ENCODE peak calls at places on chromosomes 7 and 10, in eight cellular contexts. K is HT1080; L is right lobe of liver; Q is MM.1S; B is CD8-positive, alpha-beta T cell; U is Calu3; Y is glomerular endothelial cell; O is OCI-M1. G is an unnamed sample.

GRCh38 chr10:19816420-19817250 is at the start of gene PLXDC2:
- DNase-seq in B (no peak), Q (peak), K (peak), O (peak), Y (no peak), U (no peak), L (peak), G (no peak)

GRCh38 chr7:888081-889024 is 12.0 kb downstream of the GET4 start:
- DNase-seq in O (no peak), B (no peak), L (peak), U (no peak), K (no peak), Y (no peak), Q (no peak), G (no peak)

GRCh38 chr7:141645188-141645587 is 56.8 kb downstream of the DENND11 start:
- DNase-seq in L (no peak), U (no peak), K (no peak), O (no peak), Q (no peak), Y (no peak), B (no peak), G (no peak)

GRCh38 chr7:106644999-106645398 is 16.0 kb downstream of the CCDC71L start:
- DNase-seq in Y (no peak), B (no peak), O (peak), U (no peak), L (no peak), Q (no peak), K (no peak), G (no peak)

GRCh38 chr7:131298608-131298992 is 29.1 kb upstream of the MKLN1 start:
- DNase-seq in L (no peak), B (no peak), Q (no peak), Y (no peak), K (no peak), U (no peak), O (no peak), G (no peak)

GRCh38 chr7:131325179-131325840 is 2.4 kb upstream of the MKLN1 start:
- DNase-seq in O (peak), Q (no peak), K (no peak), L (peak), B (no peak), Y (no peak), U (no peak), G (no peak)

GRCh38 chr10:61897671-61898434 is 3.6 kb upstream of the ARID5B start:
- DNase-seq in O (peak), B (no peak), Q (peak), Y (no peak), U (peak), L (peak), K (no peak), G (peak)

GRCh38 chr10:69901022-69901421 is 99.3 kb downstream of the COL13A1 start:
- DNase-seq in L (no peak), O (no peak), U (no peak), B (no peak), Y (no peak), K (no peak), Q (no peak), G (no peak)

GRCh38 chr7:44284216-44284615 is 41.2 kb downstream of the CAMK2B start:
- DNase-seq in B (no peak), Q (no peak), U (no peak), L (peak), Y (no peak), K (peak), O (no peak), G (no peak)

G was measured in NCI-H1436.